ENCODE peak calls at places on chromosomes 4 and X, in ten cellular contexts. J is RPMI7951, S is GM12891, Q is aorta, I is SIG-M5, B is Ammon's horn, E is A549, Y is AG20443, N is AG10803, Z is amygdala. U is an unnamed sample.

GRCh38 chrX:120308959-120309872 is 2.0 kb downstream of the TMEM255A start:
- DNase-seq in J (no peak), S (no peak), Q (peak), I (no peak), B (peak), E (peak), Y (peak), N (peak), Z (no peak), U (peak)

GRCh38 chr4:41141910-41142309 is 72.4 kb downstream of the APBB2 start:
- DNase-seq in J (peak), S (no peak), Q (no peak), I (no peak), B (no peak), E (no peak), Y (peak), N (peak), Z (no peak), U (no peak)

GRCh38 chr4:77525538-77525937 is 80.1 kb upstream of the CXCL13 start:
- DNase-seq in J (no peak), S (no peak), Q (no peak), I (no peak), B (no peak), E (no peak), Y (no peak), N (no peak), Z (no peak), U (no peak)

GRCh38 chr4:42104521-42104920 is 47.9 kb downstream of the BEND4 start:
- DNase-seq in J (peak), S (no peak), Q (no peak), I (no peak), B (no peak), E (no peak), Y (peak), N (peak), Z (no peak), U (no peak)

GRCh38 chrX:18099745-18100144 is 120.9 kb downstream of the BEND2 start:
- DNase-seq in J (no peak), S (no peak), Q (no peak), I (no peak), B (no peak), E (no peak), Y (no peak), N (no peak), Z (no peak), U (no peak)

GRCh38 chr4:47705326-47705981 is 132.4 kb downstream of the CORIN start:
- DNase-seq in J (peak), S (peak), Q (no peak), I (no peak), B (peak), E (no peak), Y (no peak), N (peak), Z (no peak), U (no peak)

GRCh38 chrX:101906136-101906796 is 25.6 kb downstream of the ZMAT1 start:
- DNase-seq in J (no peak), S (no peak), Q (peak), I (no peak), B (no peak), E (no peak), Y (no peak), N (no peak), Z (no peak), U (no peak)

GRCh38 chrX:24294619-24295018 is 19.2 kb downstream of the SUPT20HL2 start:
- DNase-seq in J (peak), S (no peak), Q (peak), I (no peak), B (peak), E (no peak), Y (peak), N (no peak), Z (no peak), U (no peak)

GRCh38 chr4:5357863-5358262 is 306.6 kb downstream of the STK32B start:
- DNase-seq in J (no peak), S (no peak), Q (no peak), I (no peak), B (no peak), E (no peak), Y (no peak), N (peak), Z (no peak), U (no peak)

GRCh38 chr4:55592014-55592413 is at the start of gene PDCL2:
- DNase-seq in J (no peak), S (no peak), Q (no peak), I (no peak), B (no peak), E (no peak), Y (no peak), N (no peak), Z (no peak), U (no peak)

GRCh38 chr4:93066746-93067145 is 761.8 kb upstream of the ATOH1 start:
- DNase-seq in J (no peak), S (no peak), Q (no peak), I (no peak), B (no peak), E (no peak), Y (no peak), N (no peak), Z (no peak), U (no peak)

GRCh38 chr4:69484011-69484410 is 11.7 kb downstream of the UGT2B4 start:
- DNase-seq in J (no peak), S (no peak), Q (no peak), I (no peak), B (no peak), E (no peak), Y (no peak), N (no peak), Z (no peak), U (no peak)

GRCh38 chr4:86942185-86942666 is 7.4 kb downstream of the AFF1 start:
- DNase-seq in J (peak), S (no peak), Q (no peak), I (no peak), B (no peak), E (peak), Y (no peak), N (no peak), Z (no peak), U (no peak)

GRCh38 chr4:7411896-7412585 is 22.7 kb downstream of the PSAPL1 start:
- DNase-seq in J (no peak), S (no peak), Q (peak), I (no peak), B (peak), E (no peak), Y (no peak), N (no peak), Z (no peak), U (no peak)

GRCh38 chr4:124530464-124531077 is 182.0 kb downstream of the ANKRD50 start:
- DNase-seq in J (peak), S (no peak), Q (no peak), I (no peak), B (no peak), E (no peak), Y (no peak), N (peak), Z (no peak), U (no peak)

GRCh38 chr4:87078987-87079469 is 141.4 kb downstream of the KLHL8 start:
- DNase-seq in J (no peak), S (no peak), Q (no peak), I (no peak), B (peak), E (no peak), Y (peak), N (peak), Z (no peak), U (no peak)

GRCh38 chrX:54798137-54798536 is at the start of gene ITIH6:
- DNase-seq in J (peak), S (no peak), Q (no peak), I (no peak), B (no peak), E (no peak), Y (no peak), N (no peak), Z (no peak), U (no peak)

GRCh38 chrX:135931644-135932487 is 38.4 kb downstream of the SAGE1 start:
- DNase-seq in J (peak), S (peak), Q (peak), I (no peak), B (peak), E (no peak), Y (peak), N (peak), Z (no peak), U (peak)

GRCh38 chr4:1593038-1593417 is 91.1 kb downstream of the FAM53A start:
- DNase-seq in J (no peak), S (no peak), Q (peak), I (no peak), B (no peak), E (no peak), Y (no peak), N (no peak), Z (no peak), U (no peak)

GRCh38 chrX:115591856-115592842 is 31.2 kb downstream of the PLS3 start:
- DNase-seq in J (no peak), S (no peak), Q (no peak), I (no peak), B (no peak), E (no peak), Y (no peak), N (no peak), Z (no peak), U (no peak)

GRCh38 chrX:70219938-70220764 is 14.3 kb upstream of the AWAT1 start:
- DNase-seq in J (peak), S (no peak), Q (peak), I (no peak), B (no peak), E (peak), Y (peak), N (peak), Z (no peak), U (peak)

GRCh38 chr4:21790437-21791029 is 158.0 kb downstream of the KCNIP4 start:
- DNase-seq in J (peak), S (no peak), Q (no peak), I (no peak), B (no peak), E (no peak), Y (no peak), N (peak), Z (no peak), U (no peak)